ENCODE peak calls at places on chromosomes 5 and 9, in eight cellular contexts. S, L, P, T, O, Y, W and V are unnamed samples.

GRCh38 chr5:14871084-14871572 is 450 bp downstream of the ANKH start:
- DNase-seq in P (peak), Y (peak), T (peak), W (no peak), O (no peak), L (no peak), S (no peak), V (no peak)

GRCh38 chr5:67375606-67376005 is 179.0 kb upstream of the CD180 start:
- DNase-seq in P (no peak), L (no peak), Y (no peak), W (no peak), O (no peak), S (no peak), T (no peak), V (no peak)

GRCh38 chr9:112541690-112542089 is 55.1 kb downstream of the KIAA1958 start:
- DNase-seq in L (peak), T (no peak), P (no peak), Y (no peak), O (no peak), S (no peak), W (no peak), V (no peak)

GRCh38 chr5:140633081-140633471 is at the start of gene CD14:
- DNase-seq in L (no peak), S (peak), O (no peak), P (no peak), Y (no peak), T (peak), W (peak), V (no peak)

GRCh38 chr5:31172881-31173280 is 20.6 kb upstream of the CDH6 start:
- DNase-seq in S (no peak), W (no peak), Y (no peak), T (no peak), L (no peak), O (no peak), P (no peak), V (no peak)

GRCh38 chr5:168747987-168748777 is 169.0 kb upstream of the PANK3 start:
- DNase-seq in L (no peak), O (no peak), Y (no peak), P (no peak), T (peak), S (peak), W (peak), V (no peak)

GRCh38 chr5:109695005-109695926 is 5.5 kb downstream of the MAN2A1 start:
- DNase-seq in P (no peak), S (no peak), T (no peak), Y (no peak), O (no peak), W (no peak), L (no peak), V (no peak)

GRCh38 chr5:157718529-157718928 is 12.7 kb upstream of the THG1L start:
- DNase-seq in P (no peak), O (no peak), Y (no peak), L (peak), T (peak), W (peak), S (peak), V (peak)

GRCh38 chr9:123941535-123942070 is 11.7 kb upstream of the DENND1A start:
- DNase-seq in W (no peak), T (no peak), O (no peak), S (no peak), L (no peak), Y (no peak), P (no peak), V (no peak)

GRCh38 chr9:6384732-6385131 is 28.3 kb upstream of the UHRF2 start:
- DNase-seq in L (no peak), S (peak), T (no peak), P (no peak), O (no peak), Y (no peak), W (no peak), V (no peak)

GRCh38 chr9:81035171-81035570 is 654.2 kb downstream of the TLE1 start:
- DNase-seq in T (peak), W (peak), Y (no peak), L (peak), P (no peak), S (no peak), O (no peak), V (no peak)

GRCh38 chr9:80885894-80886293 is 803.5 kb downstream of the TLE1 start:
- DNase-seq in P (no peak), S (peak), T (peak), W (no peak), O (no peak), L (no peak), Y (no peak), V (no peak)

GRCh38 chr5:65440456-65440855 is 41.3 kb downstream of the ADAMTS6 start:
- DNase-seq in T (no peak), P (no peak), O (no peak), W (no peak), Y (no peak), L (no peak), S (no peak), V (no peak)

GRCh38 chr5:138989720-138990119 is 114.6 kb upstream of the LRRTM2 start:
- DNase-seq in W (peak), P (no peak), L (peak), O (no peak), Y (no peak), T (no peak), S (no peak), V (no peak)

GRCh38 chr5:163330723-163331668 is 106.4 kb upstream of the CCNG1 start:
- DNase-seq in S (no peak), Y (no peak), W (no peak), L (no peak), T (no peak), O (no peak), P (no peak), V (no peak)

GRCh38 chr5:160439205-160439600 is 17.5 kb downstream of the PTTG1 start:
- DNase-seq in W (peak), O (peak), S (peak), T (peak), Y (peak), P (peak), L (peak), V (peak)

GRCh38 chr9:77497322-77498198 is 150.6 kb downstream of the GNA14 start:
- DNase-seq in S (no peak), O (no peak), Y (no peak), W (no peak), P (no peak), L (no peak), T (no peak), V (no peak)

GRCh38 chr9:93670208-93671029 is 94.0 kb downstream of the PHF2 start:
- DNase-seq in W (peak), Y (peak), S (no peak), L (peak), P (no peak), T (no peak), O (no peak), V (no peak)

GRCh38 chr9:123111977-123112869 is 78.8 kb downstream of the GPR21 start:
- DNase-seq in L (no peak), T (no peak), O (no peak), S (peak), P (no peak), W (no peak), Y (no peak), V (peak)

GRCh38 chr5:93221773-93222172 is 359.2 kb downstream of the NR2F1-AS1 start:
- DNase-seq in T (no peak), W (no peak), P (no peak), S (no peak), O (no peak), Y (no peak), L (no peak), V (no peak)